ENCODE peak calls at places on chromosomes 6 and 20, in eight cellular contexts. W, O, Z, R, Q, F, H and B are unnamed samples.
A peak's percentile ranks its signal among the peaks of the same experiment; 100 is the strongest.

GRCh38 chr20:38833857-38834164 is 28.3 kb downstream of the PPP1R16B start:
- DNase-seq in W (no peak), O (peak; percentile 25), Z (no peak), R (no peak), Q (no peak), F (no peak), H (no peak), B (no peak)

GRCh38 chr6:149362289-149362688 is 37.8 kb upstream of the SUMO4 start:
- DNase-seq in W (no peak), O (no peak), Z (no peak), R (no peak), Q (no peak), F (no peak), H (no peak), B (no peak)

GRCh38 chr6:41634657-41635056 is 3.6 kb upstream of the MDFI start:
- DNase-seq in W (no peak), O (no peak), Z (no peak), R (no peak), Q (peak; percentile 27), F (peak; percentile 79), H (no peak), B (peak; percentile 7)

GRCh38 chr20:18267815-18268214 is 20.5 kb upstream of the ZNF133 start:
- DNase-seq in W (no peak), O (no peak), Z (no peak), R (no peak), Q (no peak), F (no peak), H (no peak), B (no peak)

GRCh38 chr20:49987868-49988690 is 5.3 kb downstream of the SNAI1 start:
- DNase-seq in W (no peak), O (no peak), Z (no peak), R (no peak), Q (no peak), F (no peak), H (no peak), B (no peak)

GRCh38 chr6:90110971-90111370 is 185.7 kb downstream of the BACH2 start:
- DNase-seq in W (no peak), O (peak; percentile 63), Z (no peak), R (no peak), Q (no peak), F (no peak), H (no peak), B (no peak)

GRCh38 chr20:58714340-58714922 is 21.8 kb downstream of the NPEPL1 start:
- DNase-seq in W (no peak), O (no peak), Z (no peak), R (no peak), Q (no peak), F (peak; percentile 68), H (peak; percentile 15), B (peak; percentile 52)

GRCh38 chr6:129280719-129281118 is 397.8 kb downstream of the LAMA2 start:
- DNase-seq in W (no peak), O (peak; percentile 42), Z (no peak), R (no peak), Q (no peak), F (no peak), H (no peak), B (no peak)

GRCh38 chr6:14673201-14673600 is 555.6 kb downstream of the CD83 start:
- DNase-seq in W (no peak), O (no peak), Z (no peak), R (no peak), Q (no peak), F (no peak), H (no peak), B (no peak)

GRCh38 chr6:128617285-128617684 is 96.9 kb upstream of the PTPRK start:
- DNase-seq in W (no peak), O (no peak), Z (no peak), R (no peak), Q (no peak), F (no peak), H (no peak), B (no peak)

GRCh38 chr6:132663661-132664060 is 4.7 kb upstream of the TAAR1 start:
- DNase-seq in W (no peak), O (no peak), Z (no peak), R (no peak), Q (no peak), F (no peak), H (no peak), B (no peak)

GRCh38 chr6:106165885-106166485 is 79.8 kb downstream of the PRDM1 start:
- DNase-seq in W (no peak), O (no peak), Z (no peak), R (no peak), Q (no peak), F (no peak), H (no peak), B (no peak)

DNA sequence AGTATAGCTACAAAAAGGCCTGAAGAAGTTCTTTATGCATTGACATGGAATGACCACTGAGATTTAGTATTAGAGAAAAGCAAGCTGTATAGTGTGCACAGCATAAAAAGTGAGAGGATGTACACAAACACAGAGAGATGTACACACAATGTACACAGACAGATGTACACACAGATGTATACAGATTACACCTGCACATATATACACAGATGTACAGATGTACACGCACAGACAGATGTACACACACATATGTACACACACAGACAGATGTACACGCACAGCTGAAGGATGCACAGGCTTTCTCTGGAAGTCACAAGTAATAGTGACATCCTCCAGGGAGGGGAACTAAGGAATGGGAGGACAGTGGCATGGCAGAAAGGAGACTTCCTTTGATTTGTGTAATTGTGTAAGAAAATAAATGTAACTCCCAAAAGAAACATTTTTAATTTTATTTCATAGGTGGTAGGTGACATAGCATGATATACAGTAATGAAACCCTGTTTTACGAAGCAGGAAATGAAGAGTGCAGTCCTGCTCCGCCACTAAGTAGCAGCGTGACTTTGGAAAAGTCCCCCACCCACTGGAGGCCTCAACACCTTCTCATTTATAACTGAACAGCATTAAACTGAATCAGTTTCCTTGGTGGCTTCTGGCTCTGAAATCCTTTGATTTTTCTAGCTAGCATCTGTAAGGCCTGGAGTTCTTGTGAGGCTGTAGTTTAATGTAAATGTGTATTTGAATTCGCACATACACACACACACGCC is 14.1 kb downstream of the NFATC2 start:
- DNase-seq in W (no peak), O (peak; percentile 28), Z (no peak), R (no peak), Q (no peak), F (no peak), H (no peak), B (no peak)
- H3K4me1 ChIP-seq in W (peaks cover 85% of the 10 kb centered on the region), O (peaks cover 88% of the 10 kb centered on the region), Z (peaks cover 12% of the 10 kb centered on the region), R (peaks cover 10% of the 10 kb centered on the region), Q (peaks cover 23% of the 10 kb centered on the region), F (no peaks in the 10 kb centered on the region), H (peaks cover 6% of the 10 kb centered on the region), B (peaks cover 68% of the 10 kb centered on the region)

DNA sequence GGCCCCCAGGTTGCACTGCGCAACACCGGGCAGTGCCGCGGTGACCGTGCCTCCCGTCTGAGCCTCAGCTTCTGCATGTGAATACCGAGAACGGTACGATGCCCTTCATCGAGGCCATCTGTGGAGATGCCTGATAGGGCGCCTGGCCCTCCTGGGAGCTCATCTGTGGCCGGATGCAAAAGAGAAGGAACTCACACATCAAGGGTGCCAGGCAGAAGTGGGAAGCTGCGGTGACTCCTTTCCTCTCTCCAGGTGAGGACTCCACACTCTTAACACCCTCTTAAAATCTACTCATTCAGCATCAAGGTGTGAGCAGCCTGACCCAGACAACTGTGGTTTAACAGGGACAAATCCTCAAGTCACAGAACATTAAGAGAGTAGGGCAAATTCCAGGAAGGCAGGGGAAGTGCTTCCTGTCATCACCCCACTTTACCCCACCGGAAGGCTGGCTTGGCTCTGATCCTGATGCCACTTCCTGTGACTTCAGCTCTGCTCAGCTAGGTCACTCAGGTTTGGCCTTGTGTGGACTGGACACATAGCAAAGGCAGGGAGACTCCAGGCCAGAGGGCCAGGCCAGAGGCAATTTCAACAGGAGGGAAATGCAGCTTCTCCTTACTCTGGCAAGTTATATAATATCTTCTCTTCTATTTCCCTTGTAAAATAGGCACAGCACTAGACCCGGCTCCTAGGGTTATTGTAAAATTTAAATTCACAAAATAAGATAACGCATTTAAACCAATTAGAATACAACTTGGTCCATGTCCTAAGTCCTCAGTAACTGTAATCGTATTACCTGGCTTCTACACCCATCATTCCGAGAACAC is 69.4 kb downstream of the CPNE5 start:
- DNase-seq in W (peak; percentile 34), O (peak; percentile 36), Z (no peak), R (no peak), Q (peak; percentile 55), F (no peak), H (peak; percentile 21), B (no peak)
- H3K4me3 ChIP-seq in W (no peak overlapping the region), O (peak overlapping the region; percentile 42), Z (no peak overlapping the region), R (no peak overlapping the region), Q (no peak overlapping the region), F (no peak overlapping the region), H (no peak overlapping the region), B (no peak overlapping the region)

DNA sequence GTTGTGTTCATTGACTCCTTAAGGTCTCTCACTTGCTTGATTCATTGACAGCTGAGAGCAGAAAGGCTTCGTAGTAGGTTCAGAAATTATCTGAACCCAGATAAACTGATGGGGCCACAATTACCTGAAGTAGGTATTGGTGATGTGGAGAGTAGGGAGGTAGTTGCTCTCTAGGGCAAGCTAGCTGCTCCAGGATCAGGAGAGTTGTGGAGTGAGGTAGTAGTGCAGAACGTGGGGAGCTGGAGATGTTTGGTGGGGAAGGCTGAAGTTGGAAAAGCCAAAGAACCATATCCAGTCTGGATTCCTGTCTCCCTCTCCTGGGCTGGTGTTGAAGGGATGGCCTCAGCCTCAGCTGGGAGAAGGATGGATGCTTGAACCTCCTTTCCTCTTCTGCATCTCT is 15.9 kb downstream of the TJAP1 start:
- DNase-seq in W (no peak), O (no peak), Z (no peak), R (no peak), Q (no peak), F (no peak), H (no peak), B (no peak)
- H3K4me1 ChIP-seq in W (peaks cover 35% of the 10 kb centered on the region), O (peaks cover 15% of the 10 kb centered on the region), Z (peaks cover 16% of the 10 kb centered on the region), R (peaks cover 12% of the 10 kb centered on the region), Q (peaks cover 37% of the 10 kb centered on the region), F (peaks cover 23% of the 10 kb centered on the region), H (peaks cover 7% of the 10 kb centered on the region), B (peaks cover 37% of the 10 kb centered on the region)

GRCh38 chr20:59750209-59750840 is 146.0 kb downstream of the PHACTR3 start:
- DNase-seq in W (no peak), O (no peak), Z (no peak), R (no peak), Q (no peak), F (no peak), H (no peak), B (no peak)

GRCh38 chr20:59753836-59754235 is 149.5 kb downstream of the PHACTR3 start:
- DNase-seq in W (no peak), O (no peak), Z (no peak), R (no peak), Q (no peak), F (no peak), H (no peak), B (no peak)

GRCh38 chr20:59751075-59751711 is 146.9 kb downstream of the PHACTR3 start:
- DNase-seq in W (peak; percentile 60), O (no peak), Z (peak; percentile 68), R (peak; percentile 64), Q (peak; percentile 78), F (peak; percentile 90), H (peak; percentile 80), B (peak; percentile 92)

GRCh38 chr20:59752704-59753460 is 148.5 kb downstream of the PHACTR3 start:
- DNase-seq in W (no peak), O (no peak), Z (no peak), R (no peak), Q (no peak), F (no peak), H (no peak), B (no peak)

DNA sequence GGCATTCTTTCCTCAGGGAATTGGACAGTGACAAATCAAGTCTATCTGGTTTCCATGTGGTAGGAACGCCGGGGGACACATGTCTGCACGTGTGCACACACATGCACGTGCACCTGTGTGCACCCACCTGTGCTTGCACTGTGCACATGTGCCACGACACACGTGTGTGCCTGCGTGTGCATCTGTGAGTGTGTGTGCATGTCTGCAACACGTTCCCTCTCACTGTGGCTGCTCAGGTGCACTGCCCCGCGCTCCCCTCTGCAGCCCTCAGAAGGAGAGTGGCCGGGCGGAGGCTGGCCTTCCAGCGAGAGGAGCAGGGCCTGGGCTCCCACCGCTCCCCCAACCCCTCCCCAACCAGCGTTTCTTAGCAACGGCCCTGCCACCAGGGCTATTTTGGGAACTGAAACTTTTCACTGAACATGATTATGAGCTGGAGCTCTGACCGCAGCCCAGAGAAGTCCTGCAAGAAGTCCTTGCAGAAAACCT is 147.8 kb downstream of the PHACTR3 start:
- DNase-seq in W (no peak), O (no peak), Z (no peak), R (peak; percentile 23), Q (peak; percentile 63), F (no peak), H (peak; percentile 47), B (no peak)
- H3K4me3 ChIP-seq in W (no peak overlapping the region), O (no peak overlapping the region), Z (no peak overlapping the region), R (no peak overlapping the region), Q (no peak overlapping the region), F (no peak overlapping the region), H (no peak overlapping the region), B (no peak overlapping the region)